ENCODE peak calls at places on chromosomes 16 and 17, in seven cellular contexts. I is H9, Z is mesothelial cell of epicardium, C is colonic mucosa, Q is left ventricle myocardium inferior, P is A549, R is upper lobe of right lung. A is an unnamed sample.

GRCh38 chr17:7014995-7015586 is 2.7 kb downstream of the RNASEK start:
- DNase-seq in C (peak; percentile 45), I (no peak), R (no peak), Q (no peak), Z (no peak), P (no peak), A (no peak)

GRCh38 chr16:85690469-85691064 is 1.8 kb upstream of the GINS2 start:
- DNase-seq in C (no peak), I (no peak), Q (no peak), P (no peak), R (no peak), Z (no peak), A (no peak)

GRCh38 chr17:82053130-82053529 is 1.4 kb downstream of the GPS1 start:
- DNase-seq in C (no peak), I (no peak), R (no peak), P (no peak), Z (no peak), Q (no peak), A (no peak)

GRCh38 chr17:39404542-39405378 is 3.3 kb upstream of the FBXL20 start:
- DNase-seq in C (no peak), R (no peak), P (peak; percentile 80), Z (no peak), Q (no peak), I (no peak), A (no peak)

GRCh38 chr16:2798723-2799204 is 494 bp downstream of the PRSS41 start:
- DNase-seq in P (no peak), R (peak; percentile 63), Q (no peak), Z (no peak), I (peak; percentile 24), C (no peak), A (no peak)

GRCh38 chr17:71081666-71082065 is 912.3 kb downstream of the KCNJ2 start:
- DNase-seq in I (no peak), Q (no peak), R (no peak), P (no peak), C (no peak), Z (no peak), A (no peak)

GRCh38 chr17:66531826-66532439 is 229.5 kb downstream of the PRKCA start:
- DNase-seq in I (no peak), C (no peak), R (no peak), Z (no peak), Q (no peak), P (no peak), A (no peak)

GRCh38 chr17:43673516-43674323 is 12.0 kb upstream of the MEOX1 start:
- DNase-seq in Z (peak; percentile 46), Q (peak; percentile 76), R (peak; percentile 73), C (peak; percentile 81), I (peak; percentile 84), P (peak; percentile 82), A (peak; percentile 78)

GRCh38 chr17:27454089-27454488 is 2.2 kb upstream of the KSR1 start:
- DNase-seq in Z (no peak), R (no peak), Q (no peak), P (no peak), I (no peak), C (no peak), A (no peak)

GRCh38 chr17:50708050-50709000 is 611 bp upstream of the ANKRD40 start:
- DNase-seq in C (no peak), R (no peak), I (no peak), Q (no peak), P (no peak), Z (no peak), A (no peak)

GRCh38 chr17:80187493-80187892 is 17.7 kb downstream of the CARD14 start:
- DNase-seq in Q (peak; percentile 66), Z (no peak), C (peak; percentile 79), R (peak; percentile 83), I (no peak), P (peak; percentile 51), A (no peak)

GRCh38 chr16:4263504-4264436 is 9.1 kb downstream of the TFAP4 start:
- DNase-seq in C (peak; percentile 74), I (peak; percentile 95), P (peak; percentile 43), R (peak; percentile 73), Z (peak; percentile 66), Q (peak; percentile 85), A (peak; percentile 49)

GRCh38 chr16:57540906-57541753 is 1.3 kb upstream of the ADGRG5 start:
- DNase-seq in C (peak; percentile 36), P (no peak), I (peak; percentile 18), R (no peak), Q (no peak), Z (no peak), A (no peak)

DNA sequence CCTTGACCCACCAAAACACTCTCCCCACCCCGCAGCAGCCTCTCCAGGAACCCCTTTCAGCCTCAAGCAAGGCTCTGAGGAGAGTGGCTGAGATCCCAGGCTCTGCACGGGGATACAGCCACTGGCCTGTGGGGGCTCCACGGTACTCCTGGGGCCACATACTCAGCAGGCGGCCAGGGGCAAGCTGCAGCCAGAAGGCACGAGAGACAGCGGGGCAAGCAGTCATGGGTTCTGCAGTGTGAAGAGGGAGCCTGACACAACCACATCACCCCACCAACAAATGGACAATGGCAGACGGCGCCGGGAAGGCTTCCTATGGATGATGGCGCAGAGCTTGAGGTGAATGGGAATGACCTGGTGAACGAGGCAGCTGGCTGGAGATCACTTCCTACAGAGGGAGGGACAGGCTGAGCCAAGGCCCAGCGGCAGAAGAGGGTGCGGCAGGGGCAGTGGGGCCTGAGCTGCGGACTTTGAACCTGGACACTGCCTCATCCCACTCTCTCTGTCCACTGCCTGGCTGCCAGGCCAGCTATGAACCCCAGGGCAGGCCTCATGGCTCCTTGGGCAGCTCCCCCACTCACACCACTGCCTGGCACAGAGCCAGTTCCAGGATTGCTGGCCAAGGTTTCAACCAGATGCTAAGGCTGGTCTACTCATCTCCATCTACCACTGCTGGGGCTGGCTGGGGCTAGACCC is 10.8 kb upstream of the BCAR1 start:
- DNase-seq in P (no peak), C (peak; percentile 75), R (no peak), I (peak; percentile 28), Z (no peak), Q (peak; percentile 36), A (no peak)
- TF ChIP-seq CTCF in P (no peak), C (no peak), R (no peak), I (no peak), Z (no peak), Q (no peak), A (no peak)

DNA sequence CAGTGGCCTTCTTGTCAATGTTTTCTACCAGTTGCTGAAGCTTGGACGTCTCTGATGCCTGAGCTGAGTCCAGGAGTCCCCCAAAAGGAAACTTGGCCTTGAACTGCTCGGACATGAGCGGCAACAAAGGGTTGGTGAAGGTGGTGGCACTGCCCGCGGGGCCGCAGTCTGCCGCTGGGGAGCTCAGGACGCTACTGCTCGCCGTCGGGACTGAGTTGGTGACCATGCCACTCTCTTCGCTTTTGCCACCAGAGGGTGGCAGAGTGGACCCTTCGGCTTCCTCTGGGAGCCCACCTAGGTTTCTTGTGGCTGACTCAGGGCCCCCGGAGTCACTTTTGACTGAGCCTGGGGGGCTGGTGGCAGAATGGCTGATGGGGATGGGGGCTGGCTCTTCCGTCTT is 11.0 kb downstream of the SALL1 start:
- DNase-seq in R (no peak), P (no peak), I (no peak), C (no peak), Q (no peak), Z (no peak), A (no peak)
- TF ChIP-seq CTCF in R (no peak), P (no peak), I (peak; percentile 34), C (no peak), Q (no peak), Z (no peak), A (no peak)

GRCh38 chr17:2125013-2125535 is 70.2 kb downstream of the HIC1 start:
- DNase-seq in Z (no peak), C (no peak), P (no peak), R (no peak), Q (no peak), I (no peak), A (no peak)

GRCh38 chr17:2124391-2124790 is 69.5 kb downstream of the HIC1 start:
- DNase-seq in I (no peak), C (no peak), Z (no peak), R (no peak), Q (no peak), P (no peak), A (no peak)

GRCh38 chr17:2120550-2121335 is 65.8 kb downstream of the HIC1 start:
- DNase-seq in Q (no peak), R (no peak), Z (no peak), P (no peak), I (no peak), C (no peak), A (no peak)

GRCh38 chr17:2122641-2123302 is 67.9 kb downstream of the HIC1 start:
- DNase-seq in C (peak; percentile 80), P (no peak), Q (peak; percentile 62), Z (no peak), I (no peak), R (peak; percentile 83), A (no peak)

DNA sequence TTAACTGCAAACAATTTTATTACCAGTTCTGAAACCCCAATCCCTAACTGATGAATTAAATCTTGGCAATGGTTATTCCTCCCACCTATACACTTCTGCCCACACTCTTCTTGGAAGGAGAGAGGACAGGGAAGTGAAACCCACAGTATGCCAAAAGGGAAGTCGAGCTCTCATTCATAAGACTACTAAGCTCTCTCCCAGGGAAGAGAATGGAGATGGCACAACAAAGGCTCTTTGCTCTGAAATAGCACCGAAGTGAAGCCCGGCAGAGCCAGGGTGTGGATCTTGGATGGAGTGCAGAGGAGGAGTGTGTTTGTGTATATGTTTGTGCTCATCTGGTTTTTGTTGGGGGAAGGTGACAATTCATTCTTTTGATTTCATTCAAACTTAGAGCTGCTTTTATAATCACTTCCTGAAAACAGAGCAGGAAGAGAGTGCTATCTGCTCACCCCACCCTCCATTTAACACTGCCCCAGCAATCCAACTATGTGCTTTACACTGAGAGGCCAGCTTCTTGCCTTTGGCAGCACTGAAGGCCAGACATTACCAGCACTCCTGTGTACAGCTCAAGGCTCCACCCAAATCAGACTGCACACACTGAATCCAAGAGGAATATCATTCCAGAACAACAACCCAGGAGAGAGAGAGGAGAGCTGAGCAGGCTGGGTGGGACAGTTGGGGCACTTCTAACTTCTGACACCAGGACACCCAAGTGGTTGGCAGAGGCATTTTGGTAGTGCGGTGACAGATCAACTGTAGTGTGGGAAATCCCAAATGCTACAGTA is 68.8 kb downstream of the HIC1 start:
- DNase-seq in Q (no peak), C (peak; percentile 69), Z (no peak), P (no peak), I (no peak), R (no peak), A (no peak)
- TF ChIP-seq CTCF in Q (peak; percentile 28), C (no peak), Z (no peak), P (no peak), I (no peak), R (no peak), A (no peak)

GRCh38 chr16:10370096-10370726 is 15.7 kb upstream of the ATF7IP2 start:
- DNase-seq in I (no peak), Z (no peak), P (no peak), Q (no peak), C (no peak), R (no peak), A (no peak)

GRCh38 chr16:10371592-10371991 is 14.3 kb upstream of the ATF7IP2 start:
- DNase-seq in I (no peak), C (no peak), P (no peak), Q (no peak), Z (no peak), R (no peak), A (no peak)

GRCh38 chr16:10373556-10373955 is 12.3 kb upstream of the ATF7IP2 start:
- DNase-seq in I (no peak), Q (no peak), Z (no peak), R (no peak), C (no peak), P (no peak), A (no peak)

GRCh38 chr16:10367616-10368188 is 18.2 kb upstream of the ATF7IP2 start:
- DNase-seq in Z (no peak), P (no peak), R (no peak), Q (no peak), I (no peak), C (no peak), A (no peak)

GRCh38 chr16:10368984-10369551 is 16.8 kb upstream of the ATF7IP2 start:
- DNase-seq in C (no peak), Z (no peak), Q (no peak), I (peak; percentile 28), P (no peak), R (no peak), A (no peak)
- TF ChIP-seq CTCF in C (no peak), Z (no peak), Q (peak; percentile 40), I (peak; percentile 48), P (no peak), R (no peak), A (no peak)